ENCODE peak calls at places on chromosomes 2 and 18, in six cellular contexts. P is gastrocnemius medialis; K is IMR-90; Q is stimulated activated CD8-positive, alpha-beta memory T cell treated with anti-CD3 and anti-CD28 coated beads, Interleukin-15, amount 100 ng/mL, for 24 hours; G is astrocyte of the hippocampus; Z is kidney. T is an unnamed sample.
A peak's percentile ranks its signal among the peaks of the same experiment; 100 is the strongest.

GRCh38 chr2:15730545-15731212 is 139.0 kb downstream of the DDX1 start:
- DNase-seq in Z (peak; percentile 98), K (peak; percentile 92), P (peak; percentile 88), Q (no peak), G (peak; percentile 95), T (peak; percentile 85)

GRCh38 chr2:133379159-133379558 is 189.1 kb downstream of the NCKAP5 start:
- DNase-seq in Z (no peak), G (no peak), P (no peak), Q (no peak), K (peak; percentile 20), T (no peak)

GRCh38 chr2:181774601-181775179 is 94.4 kb upstream of the NEUROD1 start:
- DNase-seq in Q (no peak), K (peak; percentile 59), P (no peak), Z (no peak), G (no peak), T (peak; percentile 66)

GRCh38 chr2:173651891-173652290 is 297.2 kb downstream of the CDCA7 start:
- DNase-seq in P (no peak), Q (no peak), G (no peak), K (no peak), Z (no peak), T (no peak)

GRCh38 chr2:43294973-43295603 is 68.7 kb upstream of the ZFP36L2 start:
- DNase-seq in Q (no peak), G (no peak), K (no peak), P (no peak), Z (no peak), T (no peak)

GRCh38 chr18:76620326-76620813 is 125.3 kb upstream of the ZNF516 start:
- DNase-seq in Q (no peak), G (peak; percentile 91), Z (peak; percentile 77), P (peak; percentile 59), K (peak; percentile 77), T (peak; percentile 87)

GRCh38 chr2:240630771-240631560 is 5.7 kb downstream of the GPR35 start:
- DNase-seq in G (no peak), Q (no peak), Z (no peak), P (peak; percentile 7), K (no peak), T (no peak)

GRCh38 chr18:7485616-7486015 is 81.5 kb upstream of the PTPRM start:
- DNase-seq in K (no peak), Z (no peak), P (no peak), Q (no peak), G (no peak), T (no peak)

GRCh38 chr2:128493880-128494279 is 175.2 kb upstream of the HS6ST1 start:
- DNase-seq in K (no peak), P (no peak), Q (no peak), Z (no peak), G (no peak), T (no peak)

GRCh38 chr2:215884741-215885140 is 128.6 kb downstream of the MREG start:
- DNase-seq in P (no peak), Z (no peak), Q (no peak), G (no peak), K (peak; percentile 80), T (peak; percentile 33)

GRCh38 chr2:19675856-19676460 is 225.8 kb downstream of the TTC32 start:
- DNase-seq in Q (no peak), Z (no peak), G (no peak), P (no peak), K (peak; percentile 64), T (peak; percentile 63)

GRCh38 chr2:232477751-232478510 is 9.7 kb downstream of the ECEL1 start:
- DNase-seq in G (no peak), K (no peak), P (peak; percentile 8), Q (no peak), Z (no peak), T (no peak)

GRCh38 chr2:63888490-63889402 is 47.0 kb downstream of the UGP2 start:
- DNase-seq in Z (no peak), Q (no peak), P (peak; percentile 48), K (peak; percentile 48), G (peak; percentile 77), T (peak; percentile 57)

GRCh38 chr2:137493261-137493660 is 471.0 kb upstream of the HNMT start:
- DNase-seq in G (no peak), Z (no peak), Q (no peak), P (no peak), K (no peak), T (no peak)

GRCh38 chr2:220533485-220533884 is 906.1 kb downstream of the SLC4A3 start:
- DNase-seq in G (peak; percentile 9), Z (no peak), P (no peak), Q (no peak), K (peak; percentile 57), T (peak; percentile 54)

GRCh38 chr2:189483571-189484415 is 42.5 kb downstream of the WDR75 start:
- DNase-seq in P (no peak), G (no peak), K (no peak), Q (no peak), Z (no peak), T (no peak)

GRCh38 chr2:177147093-177147694 is 65.4 kb upstream of the HNRNPA3 start:
- DNase-seq in G (peak; percentile 65), Q (no peak), P (no peak), K (peak; percentile 58), Z (no peak), T (peak; percentile 82)